ENCODE peak calls at places on chromosomes 5 and 9, in five cellular contexts. M, H, G, X and V are unnamed samples.
A peak's percentile ranks its signal among the peaks of the same experiment; 100 is the strongest.

GRCh38 chr9:138049085-138049778 is 171.7 kb downstream of the CACNA1B start:
- DNase-seq in G (no peak), M (no peak), X (no peak), H (no peak), V (no peak)

GRCh38 chr5:177306674-177307543 is 3.3 kb downstream of the PRELID1 start:
- DNase-seq in M (no peak), H (no peak), G (no peak), X (no peak), V (peak; percentile 68)

GRCh38 chr9:91060520-91061343 is 259.1 kb downstream of the SYK start:
- DNase-seq in X (peak; percentile 79), M (peak; percentile 97), G (peak; percentile 96), H (peak; percentile 98), V (peak; percentile 99)

GRCh38 chr9:79382468-79382867 is 189.3 kb upstream of the TLE4 start:
- DNase-seq in M (peak; percentile 11), G (peak; percentile 72), H (no peak), X (no peak), V (peak; percentile 62)

GRCh38 chr5:34858798-34859197 is 19.8 kb downstream of the TTC23L start:
- DNase-seq in M (no peak), G (peak; percentile 18), H (no peak), X (no peak), V (peak; percentile 4)

GRCh38 chr5:45094876-45095275 is 286.1 kb downstream of the MRPS30 start:
- DNase-seq in H (no peak), M (no peak), G (no peak), X (no peak), V (no peak)

GRCh38 chr9:28942941-28943340 is 1369.7 kb upstream of the C9orf72 start:
- DNase-seq in H (no peak), G (no peak), X (no peak), M (no peak), V (no peak)

GRCh38 chr5:173963867-173964429 is 25.0 kb upstream of the C5orf47 start:
- DNase-seq in G (peak; percentile 74), M (peak; percentile 24), H (no peak), X (no peak), V (no peak)

GRCh38 chr9:95084254-95084934 is 233.1 kb downstream of the FANCC start:
- DNase-seq in H (no peak), X (peak; percentile 85), M (no peak), G (no peak), V (no peak)

GRCh38 chr9:97293207-97293721 is 14.2 kb upstream of the CCDC180 start:
- DNase-seq in H (peak; percentile 71), X (no peak), M (no peak), G (peak; percentile 17), V (peak; percentile 70)

GRCh38 chr9:128383007-128383753 is 12.0 kb downstream of the URM1 start:
- DNase-seq in G (no peak), X (no peak), H (no peak), M (no peak), V (no peak)

GRCh38 chr5:73469878-73470277 is 21.3 kb upstream of the FOXD1 start:
- DNase-seq in M (no peak), H (no peak), G (no peak), X (no peak), V (no peak)

GRCh38 chr5:157540124-157540523 is 35.5 kb downstream of the ADAM19 start:
- DNase-seq in M (no peak), X (no peak), G (no peak), H (peak; percentile 12), V (no peak)

GRCh38 chr5:28516657-28517175 is 1478.3 kb upstream of the CDH9 start:
- DNase-seq in H (no peak), G (peak; percentile 39), X (no peak), M (no peak), V (no peak)

GRCh38 chr5:14587143-14587542 is 5.6 kb downstream of the OTULINL start:
- DNase-seq in G (no peak), M (no peak), H (no peak), X (peak; percentile 79), V (no peak)

GRCh38 chr5:90264930-90265857 is 144.4 kb downstream of the CETN3 start:
- DNase-seq in X (peak; percentile 65), M (peak; percentile 5), H (peak; percentile 72), G (peak; percentile 56), V (peak; percentile 67)

GRCh38 chr9:33380390-33381094 is 21.8 kb downstream of the AQP7 start:
- DNase-seq in X (peak; percentile 27), M (no peak), G (no peak), H (no peak), V (no peak)

GRCh38 chr9:97140566-97140965 is 101.6 kb upstream of the CTSV start:
- DNase-seq in H (no peak), G (no peak), X (no peak), M (no peak), V (no peak)

GRCh38 chr5:9545959-9546851 is at the start of gene SEMA5A:
- DNase-seq in H (no peak), X (peak; percentile 87), G (peak; percentile 42), M (peak; percentile 74), V (peak; percentile 21)

GRCh38 chr9:91824151-91824550 is 125.9 kb downstream of the ROR2 start:
- DNase-seq in H (no peak), M (no peak), X (peak; percentile 58), G (no peak), V (no peak)

GRCh38 chr5:123438902-123439301 is 15.7 kb upstream of the CEP120 start:
- DNase-seq in M (peak; percentile 39), H (peak; percentile 72), G (no peak), X (no peak), V (peak; percentile 50)

GRCh38 chr9:134344068-134344820 is 18.0 kb downstream of the RXRA start:
- DNase-seq in G (peak; percentile 51), M (no peak), X (peak; percentile 87), H (no peak), V (no peak)

GRCh38 chr9:126376311-126376902 is 49.8 kb downstream of the MVB12B start:
- DNase-seq in M (no peak), G (no peak), X (no peak), H (no peak), V (no peak)

GRCh38 chr9:105138306-105138801 is 106.1 kb upstream of the SLC44A1 start:
- DNase-seq in H (no peak), X (peak; percentile 75), M (no peak), G (no peak), V (no peak)

GRCh38 chr9:18071651-18072060 is 402.3 kb upstream of the ADAMTSL1 start:
- DNase-seq in M (no peak), H (no peak), G (peak; percentile 12), X (no peak), V (peak; percentile 23)

GRCh38 chr9:15135167-15135792 is 171.7 kb downstream of the TTC39B start:
- DNase-seq in M (peak; percentile 57), X (peak; percentile 78), H (peak; percentile 82), G (peak; percentile 48), V (peak; percentile 82)

GRCh38 chr9:113446323-113446740 is 17.2 kb upstream of the RGS3 start:
- DNase-seq in G (peak; percentile 23), X (no peak), M (peak; percentile 24), H (peak; percentile 79), V (peak; percentile 51)

GRCh38 chr9:98707158-98708102 is 1.3 kb downstream of the GABBR2 start:
- DNase-seq in M (peak; percentile 54), X (no peak), H (peak; percentile 77), G (peak; percentile 74), V (peak; percentile 30)

GRCh38 chr9:108234811-108235210 is 621.0 kb downstream of the ACTL7B start:
- DNase-seq in M (no peak), X (no peak), G (no peak), H (no peak), V (no peak)

GRCh38 chr5:58462623-58463230 is 2.8 kb upstream of the PLK2 start:
- DNase-seq in M (peak; percentile 63), G (peak; percentile 38), H (peak; percentile 90), X (no peak), V (peak; percentile 69)

GRCh38 chr9:33198163-33198562 is 31.0 kb upstream of the B4GALT1 start:
- DNase-seq in X (peak; percentile 88), M (no peak), H (no peak), G (peak; percentile 59), V (peak; percentile 36)

GRCh38 chr5:139847790-139848507 is 52.3 kb downstream of the PSD2 start:
- DNase-seq in M (peak; percentile 33), G (peak; percentile 14), H (peak; percentile 71), X (peak; percentile 78), V (no peak)

GRCh38 chr9:111854799-111855198 is 41.8 kb upstream of the UGCG start:
- DNase-seq in G (no peak), M (no peak), X (no peak), H (no peak), V (no peak)

GRCh38 chr5:30050056-30050815 is 1143.2 kb upstream of the CDH6 start:
- DNase-seq in H (no peak), G (peak; percentile 42), X (no peak), M (no peak), V (no peak)

GRCh38 chr5:142141463-142141862 is 32.9 kb downstream of the NDFIP1 start:
- DNase-seq in G (no peak), H (no peak), M (no peak), X (no peak), V (no peak)
- TF ChIP-seq CTCF in G (no peak), H (no peak), M (no peak), X (no peak), V (no peak)

DNA sequence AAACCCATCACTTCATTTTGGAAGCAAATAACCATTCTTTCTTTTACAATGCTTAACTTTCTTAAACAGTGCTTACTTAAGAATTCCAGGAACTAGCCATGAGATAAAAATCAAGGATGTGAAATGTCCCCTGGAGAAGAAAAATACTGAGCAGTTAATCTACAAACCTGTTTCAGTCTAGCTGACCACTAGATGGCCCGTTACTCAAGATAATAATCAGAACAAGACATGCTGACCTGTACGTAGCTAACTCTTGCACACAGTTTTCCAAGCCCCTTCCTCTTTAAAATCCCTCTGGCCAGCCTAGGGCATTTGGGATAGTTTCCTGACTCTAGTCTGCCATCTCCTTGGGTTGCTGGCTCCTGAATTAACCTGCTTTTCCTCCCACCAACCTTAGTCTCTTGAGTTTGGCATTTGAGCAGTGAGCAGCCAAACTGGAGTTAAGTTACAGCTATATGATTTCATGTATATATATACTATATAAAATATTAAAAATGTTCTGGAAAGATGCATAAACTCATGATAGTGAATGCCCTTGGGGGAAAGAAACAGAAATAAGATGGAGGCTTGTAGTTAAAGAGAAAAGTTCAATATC is 59.3 kb upstream of the TRAF1 start:
- DNase-seq in X (no peak), M (peak; percentile 34), G (peak; percentile 56), H (peak; percentile 84), V (peak; percentile 61)
- TF ChIP-seq CTCF in X (no peak), M (peak; percentile 56), G (peak; percentile 84), H (peak; percentile 54), V (peak; percentile 58)

DNA sequence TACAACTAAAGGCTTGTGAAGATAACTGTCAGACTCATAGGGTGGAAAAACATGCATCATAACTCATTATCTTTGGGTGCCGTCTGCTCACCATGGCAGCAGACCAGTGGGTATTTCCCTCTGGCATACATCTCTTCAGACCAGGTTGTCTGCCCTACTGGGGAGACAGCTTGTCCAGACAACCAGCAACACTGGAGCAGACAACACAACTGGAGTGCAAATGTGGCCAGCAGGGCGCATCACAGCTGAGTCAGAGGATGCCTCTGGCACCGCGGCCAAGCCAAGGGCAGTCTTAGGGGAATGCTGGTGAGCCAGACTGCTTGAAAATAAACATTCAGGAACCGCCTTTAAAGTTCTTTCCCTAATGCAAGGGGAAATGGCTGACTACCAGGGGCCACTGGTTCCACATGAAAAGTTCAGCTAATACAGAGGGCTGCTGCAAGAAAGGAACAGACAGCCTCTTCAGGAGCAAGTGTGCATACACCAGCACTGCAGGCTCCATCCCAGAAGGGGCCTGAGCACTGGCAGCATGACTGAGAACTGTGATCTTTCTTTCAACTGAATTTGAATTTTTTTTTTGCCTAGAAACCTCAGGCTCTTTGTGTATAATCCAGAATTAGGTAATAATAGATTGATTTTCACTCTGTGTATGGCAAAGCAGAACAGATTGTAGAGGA is 77.3 kb downstream of the MAMDC2 start:
- DNase-seq in X (peak; percentile 89), H (peak; percentile 58), G (peak; percentile 97), M (peak; percentile 98), V (peak; percentile 85)
- TF ChIP-seq CTCF in X (peak; percentile 5), H (peak; percentile 2), G (peak; percentile 11), M (no peak), V (peak; percentile 7)

GRCh38 chr5:62412549-62413329 is at the start of gene IPO11:
- DNase-seq in H (peak; percentile 99), G (peak; percentile 93), X (peak; percentile 99), M (peak; percentile 98), V (peak; percentile 99)
- TF ChIP-seq CTCF in H (no peak), G (no peak), X (no peak), M (no peak), V (no peak)